ENCODE peak calls at places on chromosomes 5 and 9, in ten cellular contexts. U, R, W, C, E, O, G, V, I and Q are unnamed samples.

GRCh38 chr9:14958989-14959388 is 48.8 kb upstream of the FREM1 start:
- DNase-seq in U (no peak), E (no peak), R (no peak), V (no peak), W (no peak), O (no peak), I (no peak), G (no peak), C (no peak), Q (no peak)

GRCh38 chr5:122653087-122654017 is 121.5 kb upstream of the SNX2 start:
- DNase-seq in R (peak; percentile 77), U (no peak), V (peak; percentile 16), W (no peak), C (no peak), E (no peak), O (no peak), G (no peak), I (no peak), Q (no peak)

GRCh38 chr5:86757824-86758223 is 140.1 kb downstream of the COX7C start:
- DNase-seq in G (no peak), V (peak; percentile 32), E (no peak), I (no peak), U (no peak), O (no peak), W (no peak), C (no peak), R (no peak), Q (no peak)

GRCh38 chr9:137373611-137373980 is 49.4 kb downstream of the EXD3 start:
- DNase-seq in I (no peak), R (no peak), E (no peak), W (no peak), U (no peak), V (no peak), O (peak; percentile 50), C (no peak), G (no peak), Q (peak; percentile 9)

GRCh38 chr5:78797945-78798731 is 149.6 kb upstream of the LHFPL2 start:
- DNase-seq in E (no peak), R (no peak), C (no peak), U (no peak), O (no peak), I (no peak), W (no peak), G (no peak), V (no peak), Q (no peak)

GRCh38 chr5:55429707-55430253 is 105.0 kb downstream of the PLPP1 start:
- DNase-seq in C (no peak), O (no peak), W (peak; percentile 61), I (peak; percentile 26), G (no peak), U (no peak), R (no peak), V (no peak), E (no peak), Q (no peak)

GRCh38 chr9:84140535-84141101 is 160.0 kb downstream of the RMI1 start:
- DNase-seq in U (no peak), R (no peak), I (no peak), G (peak; percentile 41), W (no peak), V (peak; percentile 18), O (no peak), E (no peak), C (no peak), Q (no peak)

GRCh38 chr9:33452828-33453271 is 5.5 kb upstream of the AQP3 start:
- DNase-seq in G (peak; percentile 50), W (peak; percentile 54), I (peak; percentile 46), E (no peak), O (no peak), R (peak; percentile 81), U (peak; percentile 62), V (peak; percentile 84), C (peak; percentile 43), Q (peak; percentile 72)

GRCh38 chr5:33788922-33789321 is 102.9 kb downstream of the ADAMTS12 start:
- DNase-seq in G (no peak), U (no peak), R (no peak), I (no peak), O (no peak), V (peak; percentile 100), W (no peak), C (no peak), E (no peak), Q (no peak)

GRCh38 chr9:114487607-114488300 is 17.5 kb downstream of the WHRN start:
- DNase-seq in V (peak; percentile 69), W (peak; percentile 45), E (peak; percentile 73), G (no peak), O (no peak), C (peak; percentile 60), R (peak; percentile 70), U (peak; percentile 77), I (peak; percentile 68), Q (no peak)

GRCh38 chr5:43772601-43773031 is 169.6 kb downstream of the NNT start:
- DNase-seq in G (no peak), C (no peak), V (peak; percentile 73), O (no peak), W (no peak), E (no peak), U (no peak), R (peak; percentile 51), I (no peak), Q (no peak)

GRCh38 chr5:165497707-165498106 is 1992.3 kb downstream of the MAT2B start:
- DNase-seq in U (no peak), G (no peak), C (no peak), O (no peak), I (no peak), W (no peak), E (peak; percentile 5), V (peak; percentile 3), R (peak; percentile 2), Q (no peak)

GRCh38 chr5:155293605-155294178 is 280.1 kb downstream of the KIF4B start:
- DNase-seq in E (no peak), I (no peak), W (no peak), C (no peak), U (no peak), G (no peak), R (no peak), O (no peak), V (no peak), Q (no peak)

GRCh38 chr9:133163559-133164208 is at the start of gene GBGT1:
- DNase-seq in I (peak; percentile 38), G (peak; percentile 80), E (peak; percentile 65), O (peak; percentile 81), C (peak; percentile 79), R (peak; percentile 55), V (no peak), U (no peak), W (peak; percentile 71), Q (peak; percentile 92)

GRCh38 chr9:109409998-109410397 is 88.1 kb downstream of the PTPN3 start:
- DNase-seq in C (no peak), E (no peak), W (no peak), U (no peak), G (no peak), V (no peak), I (no peak), R (no peak), O (no peak), Q (no peak)

GRCh38 chr5:103829585-103829984 is 267.0 kb upstream of the NUDT12 start:
- DNase-seq in C (no peak), W (no peak), I (no peak), U (no peak), O (no peak), G (no peak), V (no peak), E (no peak), R (no peak), Q (no peak)

GRCh38 chr5:54663876-54664275 is 146.3 kb downstream of the SNX18 start:
- DNase-seq in R (no peak), G (peak; percentile 58), O (peak; percentile 75), U (no peak), E (peak; percentile 69), V (peak; percentile 96), C (no peak), I (no peak), W (no peak), Q (no peak)

GRCh38 chr9:80437825-80438224 is 866.1 kb downstream of the TLE4 start:
- DNase-seq in R (no peak), G (no peak), V (no peak), I (no peak), E (no peak), O (no peak), C (no peak), U (no peak), W (no peak), Q (no peak)
- H3K36me3 ChIP-seq in R (no peaks in the 10 kb centered on the region), G (no peaks in the 10 kb centered on the region), V (no peaks in the 10 kb centered on the region), I (no peaks in the 10 kb centered on the region), E (no peaks in the 10 kb centered on the region), O (no peaks in the 10 kb centered on the region), C (no peaks in the 10 kb centered on the region), U (no peaks in the 10 kb centered on the region), W (no peaks in the 10 kb centered on the region), Q (no peaks in the 10 kb centered on the region)

GRCh38 chr5:177497297-177498012 is at the start of gene PDLIM7:
- DNase-seq in E (peak; percentile 96), V (peak; percentile 97), R (peak; percentile 98), C (peak; percentile 96), U (peak; percentile 95), I (peak; percentile 97), W (peak; percentile 96), O (peak; percentile 96), G (peak; percentile 98), Q (peak; percentile 98)
- TF ChIP-seq POLR2A in E (peak; percentile 96), V (peak; percentile 98), R (peak; percentile 99), C (peak; percentile 94), U (peak; percentile 95), I (peak; percentile 89), W (peak; percentile 97), O (peak; percentile 61), G (peak; percentile 90), Q (peak; percentile 77)

DNA sequence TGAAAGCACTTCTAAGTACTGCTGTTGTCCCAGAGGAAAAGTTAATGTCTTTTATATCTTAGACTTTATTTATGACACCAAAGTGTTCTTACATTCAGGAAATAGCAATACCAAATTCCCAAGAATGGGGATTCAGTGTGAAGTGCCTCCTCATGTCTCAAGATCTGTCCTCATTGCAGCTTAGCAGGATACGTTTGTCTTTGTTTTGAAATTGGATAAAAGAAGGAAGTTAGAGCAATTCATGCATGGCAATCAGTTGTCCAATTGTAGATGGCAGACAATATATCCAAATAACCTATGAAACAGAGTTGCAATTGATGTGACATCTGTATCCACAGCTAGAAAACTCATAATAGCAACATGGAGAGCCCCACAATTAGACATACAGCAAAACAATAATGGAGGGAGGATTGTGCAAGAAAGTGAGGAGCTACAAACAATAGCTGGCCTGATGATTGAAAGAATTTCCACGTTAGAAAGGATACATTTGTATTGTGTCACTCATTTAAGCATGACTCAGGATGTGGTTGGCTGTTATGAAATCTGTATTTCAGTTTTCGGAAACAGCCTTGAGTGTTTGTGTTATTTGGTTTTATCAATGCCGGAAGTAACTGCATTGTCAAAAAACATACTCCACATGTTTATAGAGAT is 132.0 kb downstream of the FAM174A start:
- DNase-seq in W (no peak), R (peak; percentile 54), I (no peak), O (no peak), E (peak; percentile 10), U (no peak), C (no peak), G (no peak), V (peak; percentile 43), Q (no peak)
- H3K27ac ChIP-seq in W (no peak overlapping the region), R (peak overlapping the region; percentile 66), I (no peak overlapping the region), O (no peak overlapping the region), E (no peak overlapping the region), U (no peak overlapping the region), C (peak overlapping the region; percentile 14), G (no peak overlapping the region), V (no peak overlapping the region), Q (no peak overlapping the region)

DNA sequence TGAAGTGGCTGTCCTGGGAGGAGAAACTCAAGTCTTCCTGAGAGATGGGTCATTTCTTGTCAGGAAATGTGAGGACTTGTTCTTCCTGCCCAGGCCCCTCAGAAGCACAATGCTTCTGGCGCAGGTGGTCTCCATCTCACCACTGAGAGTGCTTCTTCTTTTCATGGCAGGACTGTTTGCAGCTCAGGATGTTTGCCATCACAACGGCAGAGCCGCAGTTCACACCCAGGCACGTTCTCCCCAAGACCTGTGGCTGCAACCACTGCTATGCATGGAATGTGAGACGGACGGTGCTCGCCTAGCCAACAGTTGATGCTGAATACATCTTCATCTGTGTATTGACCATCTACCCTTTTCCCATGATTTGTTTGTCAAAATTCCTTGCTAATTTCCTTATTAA is 216.3 kb downstream of the GADD45G start:
- DNase-seq in C (no peak), E (no peak), R (no peak), O (no peak), W (no peak), G (no peak), U (no peak), V (no peak), I (no peak), Q (no peak)
- H3K36me3 ChIP-seq in C (no peaks in the 10 kb centered on the region), E (no peaks in the 10 kb centered on the region), R (no peaks in the 10 kb centered on the region), O (no peaks in the 10 kb centered on the region), W (no peaks in the 10 kb centered on the region), G (no peaks in the 10 kb centered on the region), U (no peaks in the 10 kb centered on the region), V (no peaks in the 10 kb centered on the region), I (no peaks in the 10 kb centered on the region), Q (no peaks in the 10 kb centered on the region)